ENCODE peak calls at places on chromosomes 1 and 21, in four cellular contexts. Q is AG10803, I is brain microvascular endothelial cell, L is tibial artery. F is an unnamed sample.

GRCh38 chr1:34028381-34029055 is 136.5 kb downstream of the CSMD2 start:
- DNase-seq in Q (no peak), I (no peak), L (no peak), F (no peak)

GRCh38 chr1:82388679-82389078 is 587.9 kb downstream of the ADGRL2 start:
- DNase-seq in Q (no peak), I (peak; percentile 61), L (no peak), F (peak; percentile 69)

GRCh38 chr21:33541105-33541711 is 709 bp downstream of the GART start:
- DNase-seq in Q (peak; percentile 13), I (no peak), L (no peak), F (peak; percentile 29)

GRCh38 chr21:46323227-46323709 is 402 bp downstream of the C21orf58 start:
- DNase-seq in Q (no peak), I (no peak), L (no peak), F (no peak)

GRCh38 chr1:86527306-86527705 is 19.6 kb upstream of the CLCA4 start:
- DNase-seq in Q (no peak), I (no peak), L (no peak), F (no peak)

GRCh38 chr1:232704694-232705680 is 75.1 kb upstream of the SIPA1L2 start:
- DNase-seq in Q (peak; percentile 86), I (peak; percentile 63), L (no peak), F (peak; percentile 81)

GRCh38 chr1:241627453-241628329 is 12.5 kb downstream of the CHML start:
- DNase-seq in Q (peak; percentile 77), I (peak; percentile 82), L (no peak), F (peak; percentile 87)

GRCh38 chr21:9750341-9751086 is 770.9 kb upstream of the TPTE start:
- DNase-seq in Q (no peak), I (no peak), L (no peak), F (no peak)

GRCh38 chr1:216464489-216464888 is 41.2 kb upstream of the USH2A start:
- DNase-seq in Q (peak; percentile 75), I (peak; percentile 77), L (no peak), F (peak; percentile 91)

GRCh38 chr1:211329764-211330201 is 3.1 kb downstream of the TRAF5 start:
- DNase-seq in Q (no peak), I (no peak), L (no peak), F (no peak)

GRCh38 chr1:153261793-153262371 is 2.4 kb downstream of the LORICRIN start:
- DNase-seq in Q (no peak), I (no peak), L (no peak), F (no peak)

GRCh38 chr1:220748091-220748934 is at the start of gene MTARC2:
- DNase-seq in Q (peak; percentile 73), I (peak; percentile 37), L (peak; percentile 92), F (peak; percentile 64)

GRCh38 chr21:42781981-42782722 is 97.2 kb downstream of the WDR4 start:
- DNase-seq in Q (no peak), I (no peak), L (no peak), F (no peak)

GRCh38 chr1:182699673-182700350 is 15.4 kb upstream of the RGS8 start:
- DNase-seq in Q (no peak), I (no peak), L (peak; percentile 76), F (peak; percentile 35)

GRCh38 chr1:226542623-226543103 is 5.9 kb upstream of the STUM start:
- DNase-seq in Q (no peak), I (no peak), L (peak; percentile 66), F (no peak)

GRCh38 chr21:34981793-34982192 is 67.3 kb downstream of the RUNX1 start:
- DNase-seq in Q (no peak), I (no peak), L (no peak), F (no peak)

GRCh38 chr1:20440785-20441200 is 45.2 kb downstream of the CAMK2N1 start:
- DNase-seq in Q (peak; percentile 26), I (peak; percentile 44), L (no peak), F (peak; percentile 14)

GRCh38 chr1:65309317-65310077 is at the start of gene DNAJC6:
- DNase-seq in Q (peak; percentile 60), I (peak; percentile 38), L (peak; percentile 72), F (peak; percentile 78)

GRCh38 chr21:45152265-45152746 is 77.9 kb downstream of the ADARB1 start:
- DNase-seq in Q (no peak), I (peak; percentile 61), L (peak; percentile 74), F (peak; percentile 26)

GRCh38 chr1:91712981-91713841 is 172.7 kb downstream of the TGFBR3 start:
- DNase-seq in Q (peak; percentile 67), I (peak; percentile 50), L (peak; percentile 72), F (peak; percentile 19)

GRCh38 chr1:26538480-26539412 is 9.2 kb downstream of the RPS6KA1 start:
- DNase-seq in Q (peak; percentile 29), I (peak; percentile 40), L (no peak), F (no peak)

GRCh38 chr1:23341829-23342697 is 2.0 kb downstream of the HNRNPR start:
- DNase-seq in Q (peak; percentile 22), I (no peak), L (no peak), F (no peak)

GRCh38 chr1:4177425-4178150 is 277.5 kb upstream of the C1orf174 start:
- DNase-seq in Q (no peak), I (no peak), L (no peak), F (no peak)

GRCh38 chr1:33010946-33011731 is 25.5 kb downstream of the AK2 start:
- DNase-seq in Q (peak; percentile 55), I (no peak), L (peak; percentile 70), F (peak; percentile 40)

GRCh38 chr1:210400043-210400840 is 71.5 kb downstream of the HHAT start:
- DNase-seq in Q (peak; percentile 73), I (peak; percentile 78), L (no peak), F (peak; percentile 79)

GRCh38 chr1:12153181-12153785 is 13.5 kb upstream of the TNFRSF1B start:
- DNase-seq in Q (peak; percentile 91), I (peak; percentile 72), L (peak; percentile 83), F (peak; percentile 67)

GRCh38 chr1:228378453-228379164 is 28.0 kb downstream of the TRIM11 start:
- DNase-seq in Q (peak; percentile 67), I (peak; percentile 56), L (peak; percentile 87), F (peak; percentile 70)

GRCh38 chr21:44285547-44285992 is at the start of gene AIRE:
- DNase-seq in Q (peak; percentile 19), I (peak; percentile 21), L (no peak), F (no peak)

GRCh38 chr1:119141660-119142059 is 1.2 kb upstream of the WARS2 start:
- DNase-seq in Q (no peak), I (no peak), L (no peak), F (no peak)

GRCh38 chr1:38997901-38998190 is 6.8 kb downstream of the AKIRIN1 start:
- DNase-seq in Q (peak; percentile 7), I (no peak), L (no peak), F (no peak)

DNA sequence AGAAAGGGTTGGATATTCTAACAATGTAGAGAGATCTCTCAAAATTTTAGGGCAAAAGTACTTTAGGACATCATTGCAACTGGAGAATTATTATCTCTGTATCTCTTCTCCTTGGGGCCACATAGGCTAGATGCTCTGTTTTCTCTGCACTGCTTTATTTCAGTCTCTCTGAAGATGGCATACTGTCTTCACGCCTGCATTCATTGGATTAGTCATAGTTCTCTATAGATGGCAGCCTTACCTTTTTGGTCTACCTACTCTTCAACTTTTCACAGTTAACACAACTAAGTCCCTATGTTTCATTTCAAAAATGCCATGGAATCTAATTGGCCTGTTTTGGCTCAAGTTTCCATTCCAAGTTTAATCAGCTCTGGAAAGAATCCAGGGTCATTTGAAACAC is 1623.3 kb upstream of the B3GALT2 start:
- DNase-seq in Q (no peak), I (no peak), L (no peak), F (no peak)
- TF ChIP-seq CTCF in Q (no peak), I (no peak), L (no peak), F (no peak)

GRCh38 chr1:231053493-231054162 is 13.6 kb upstream of the FAM89A start:
- DNase-seq in Q (peak; percentile 37), I (peak; percentile 78), L (no peak), F (peak; percentile 83)
- H3K4me3 ChIP-seq in Q (peak overlapping the region; percentile 3), I (peak overlapping the region; percentile 3), L (no peak overlapping the region), F (no peak overlapping the region)

GRCh38 chr1:245327842-245328241 is 173.1 kb downstream of the KIF26B start:
- DNase-seq in Q (no peak), I (no peak), L (no peak), F (no peak)

GRCh38 chr1:245317253-245317652 is 162.5 kb downstream of the KIF26B start:
- DNase-seq in Q (no peak), I (no peak), L (no peak), F (no peak)

GRCh38 chr1:245326396-245326795 is 171.6 kb downstream of the KIF26B start:
- DNase-seq in Q (no peak), I (no peak), L (no peak), F (no peak)

GRCh38 chr1:245319161-245319560 is 164.4 kb downstream of the KIF26B start:
- DNase-seq in Q (no peak), I (no peak), L (no peak), F (no peak)

DNA sequence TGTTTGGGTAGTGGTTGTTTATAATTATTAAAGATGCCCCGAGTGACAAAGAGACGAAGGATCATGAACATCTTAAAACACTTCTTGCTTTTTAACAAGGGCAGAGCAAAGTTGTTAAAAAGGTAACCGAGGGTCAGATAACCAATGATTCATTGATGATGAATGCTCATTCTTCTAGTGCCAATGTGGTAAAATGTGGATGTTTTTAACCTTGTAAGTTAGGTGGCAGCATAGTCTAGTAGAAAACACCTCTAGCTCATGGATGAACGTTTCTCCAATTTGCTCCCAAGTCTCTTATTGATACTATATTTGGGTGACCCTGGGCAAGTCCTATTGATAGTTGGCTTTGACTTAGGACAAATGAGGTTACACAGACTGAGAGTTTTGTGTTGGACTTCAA is 167.9 kb downstream of the KIF26B start:
- DNase-seq in Q (peak; percentile 36), I (no peak), L (no peak), F (no peak)
- TF ChIP-seq CTCF in Q (no peak), I (no peak), L (no peak), F (no peak)

GRCh38 chr1:24526940-24527542 is 24.4 kb downstream of the RCAN3 start:
- DNase-seq in Q (peak; percentile 11), I (peak; percentile 33), L (no peak), F (peak; percentile 7)

GRCh38 chr1:24525606-24526005 is 23.0 kb downstream of the RCAN3 start:
- DNase-seq in Q (no peak), I (no peak), L (no peak), F (no peak)

DNA sequence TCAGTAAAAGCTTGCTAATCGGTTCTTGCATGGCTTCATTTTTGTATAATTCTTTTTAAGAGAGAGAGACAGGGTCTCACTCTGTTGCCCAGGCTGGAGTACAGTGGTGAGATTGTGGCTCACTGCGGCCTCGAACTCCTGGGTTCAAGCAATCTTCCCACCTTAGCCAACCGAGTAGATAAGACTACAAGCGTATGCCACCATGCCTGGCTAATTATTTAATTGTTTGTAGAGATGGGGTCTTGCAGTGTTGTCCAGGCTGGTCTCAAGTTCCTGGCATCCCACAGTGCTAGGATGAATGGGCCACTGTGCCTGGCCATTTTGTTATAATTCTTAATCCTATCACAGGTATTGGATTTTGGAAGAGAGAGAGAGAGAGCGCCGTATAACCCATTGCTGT is 23.4 kb downstream of the RCAN3 start:
- DNase-seq in Q (no peak), I (no peak), L (no peak), F (no peak)
- H3K4me3 ChIP-seq in Q (no peak overlapping the region), I (no peak overlapping the region), L (no peak overlapping the region), F (no peak overlapping the region)

F was measured in astrocyte of the spinal cord.